ENCODE peak calls at places on chromosomes 3 and 15, in six cellular contexts. R, J, C, Z, K and N are unnamed samples.

GRCh38 chr15:42348083-42348482 is 11.2 kb upstream of the CAPN3 start:
- DNase-seq in C (no peak), Z (peak; percentile 83), K (peak; percentile 87), J (peak; percentile 62), R (no peak), N (no peak)

GRCh38 chr3:56855856-56856538 is 54.2 kb upstream of the ARHGEF3 start:
- DNase-seq in R (peak; percentile 37), Z (no peak), K (peak; percentile 46), J (peak; percentile 46), C (peak; percentile 78), N (no peak)

GRCh38 chr3:71102111-71103039 is 481.2 kb downstream of the FOXP1 start:
- DNase-seq in Z (peak; percentile 99), J (peak; percentile 83), K (peak; percentile 94), R (no peak), C (no peak), N (no peak)

GRCh38 chr15:91099616-91100560 is at the start of gene SV2B:
- DNase-seq in C (peak; percentile 83), Z (peak; percentile 42), J (peak; percentile 28), R (no peak), K (peak; percentile 48), N (peak; percentile 68)

GRCh38 chr3:62622553-62623174 is 249.3 kb upstream of the FEZF2 start:
- DNase-seq in C (peak; percentile 74), Z (peak; percentile 61), K (peak; percentile 51), R (peak; percentile 48), J (peak; percentile 65), N (no peak)

GRCh38 chr3:14007006-14007405 is 117.7 kb downstream of the CHCHD4 start:
- DNase-seq in Z (no peak), C (no peak), K (peak; percentile 40), R (no peak), J (no peak), N (no peak)

GRCh38 chr15:28936081-28936480 is 50.3 kb downstream of the APBA2 start:
- DNase-seq in J (no peak), R (no peak), Z (no peak), C (no peak), K (no peak), N (peak; percentile 37)

GRCh38 chr3:188707396-188708288 is 464.1 kb upstream of the TPRG1 start:
- DNase-seq in C (no peak), J (no peak), R (peak; percentile 45), Z (peak; percentile 25), K (peak; percentile 41), N (no peak)

GRCh38 chr3:162021206-162021605 is 524.6 kb downstream of the OTOL1 start:
- DNase-seq in K (no peak), R (no peak), C (no peak), J (peak; percentile 80), Z (peak; percentile 6), N (no peak)

DNA sequence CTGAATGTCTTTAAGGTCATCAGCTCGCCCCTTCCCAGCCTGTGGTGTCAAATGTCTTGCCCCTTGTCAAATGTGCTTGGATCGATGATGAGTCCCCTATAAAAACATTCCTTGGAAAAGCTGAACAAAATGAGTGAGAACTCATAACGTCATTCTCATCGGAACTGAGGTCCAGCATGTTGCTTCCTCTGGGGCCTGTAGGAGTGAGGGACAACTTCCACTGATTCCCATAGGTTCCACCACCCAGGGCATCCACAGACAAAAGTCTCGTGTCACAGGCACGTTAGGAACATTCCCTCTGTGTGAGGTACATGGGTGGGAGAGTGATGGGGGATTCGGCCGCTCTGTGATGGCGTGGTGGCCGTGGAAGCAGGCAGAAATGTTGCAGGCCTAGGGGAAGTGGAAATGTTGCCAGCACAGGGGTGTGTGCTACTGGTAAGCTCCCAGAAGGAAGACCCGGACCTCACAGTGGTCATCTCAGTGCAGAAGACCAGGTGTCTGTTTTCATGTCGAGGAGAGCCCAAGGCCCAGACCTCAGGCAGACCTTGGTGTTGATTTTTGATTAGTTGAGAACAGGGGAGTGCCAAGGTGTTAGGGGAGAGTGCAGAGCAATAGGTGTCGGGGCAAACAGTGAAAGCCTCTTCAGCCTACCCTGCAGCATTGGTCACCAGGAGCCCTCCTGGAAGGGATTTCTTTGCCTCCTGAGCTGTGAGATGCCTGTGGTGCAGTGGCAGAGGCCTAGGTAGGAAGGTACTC is 96.8 kb downstream of the SNRPN start:
- DNase-seq in C (no peak), J (no peak), K (no peak), Z (no peak), R (no peak), N (no peak)
- H3K9me3 ChIP-seq in C (peaks cover 27% of the 10 kb centered on the region), J (peaks cover 63% of the 10 kb centered on the region), K (peaks cover 17% of the 10 kb centered on the region), Z (peaks cover 89% of the 10 kb centered on the region), R (peaks cover 100% of the 10 kb centered on the region), N (peaks cover 77% of the 10 kb centered on the region)

GRCh38 chr15:80607288-80607980 is 87.7 kb upstream of the ABHD17C start:
- DNase-seq in Z (no peak), K (no peak), R (no peak), C (no peak), J (no peak), N (no peak)

GRCh38 chr15:80601256-80601655 is 93.9 kb upstream of the ABHD17C start:
- DNase-seq in R (no peak), Z (no peak), K (no peak), J (no peak), C (no peak), N (no peak)

GRCh38 chr15:80606571-80606970 is 88.5 kb upstream of the ABHD17C start:
- DNase-seq in K (no peak), R (no peak), J (no peak), C (no peak), Z (no peak), N (no peak)

GRCh38 chr15:80605591-80606150 is 89.4 kb upstream of the ABHD17C start:
- DNase-seq in Z (no peak), K (no peak), R (no peak), C (no peak), J (no peak), N (no peak)

DNA sequence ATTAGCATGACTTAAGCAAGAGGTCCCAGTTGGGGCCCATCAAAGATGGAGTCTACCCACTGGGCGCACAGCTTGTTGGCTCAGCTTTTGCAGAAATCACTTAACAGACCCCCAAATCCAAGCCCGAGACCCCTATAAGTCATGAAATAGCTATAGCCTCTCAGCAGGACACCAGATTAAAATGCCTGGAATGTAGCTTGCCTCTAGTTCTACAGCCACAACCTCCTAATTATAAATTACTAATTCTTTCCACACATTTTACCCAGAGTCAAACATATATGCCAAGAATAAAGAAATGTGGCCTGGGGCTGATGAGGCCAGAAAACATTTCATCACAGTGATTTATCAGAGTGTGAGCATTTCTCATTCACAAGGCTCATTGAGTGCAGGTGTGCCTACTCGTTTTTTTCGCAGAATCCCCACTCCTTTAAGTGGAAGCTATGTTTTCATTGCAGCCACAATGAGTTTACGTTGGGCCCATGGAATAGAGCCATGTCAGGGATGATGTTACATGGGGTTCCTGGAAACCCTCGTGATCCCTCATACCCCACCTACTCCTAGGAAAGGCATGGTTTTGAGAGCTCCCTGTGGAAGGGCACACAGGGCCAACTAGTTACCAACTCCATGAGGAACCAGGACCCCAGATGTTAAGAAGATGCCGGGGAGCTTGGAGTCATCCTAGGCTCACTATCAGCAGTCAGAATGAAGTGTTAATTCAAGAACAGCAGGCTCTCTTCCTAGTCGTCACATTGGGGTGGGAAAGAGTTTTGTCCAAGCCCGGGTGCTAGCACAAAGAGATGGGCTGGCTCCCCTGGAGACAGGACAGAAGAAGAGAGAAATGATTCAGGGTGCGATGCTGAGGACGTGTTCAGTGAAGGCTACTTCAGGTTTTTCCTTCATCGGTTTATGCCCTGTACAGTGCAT is 90.3 kb upstream of the ABHD17C start:
- DNase-seq in K (peak; percentile 32), J (no peak), Z (no peak), C (no peak), R (no peak), N (no peak)
- TF ChIP-seq CTCF in K (no peak), J (no peak), Z (no peak), C (no peak), R (no peak), N (no peak)

DNA sequence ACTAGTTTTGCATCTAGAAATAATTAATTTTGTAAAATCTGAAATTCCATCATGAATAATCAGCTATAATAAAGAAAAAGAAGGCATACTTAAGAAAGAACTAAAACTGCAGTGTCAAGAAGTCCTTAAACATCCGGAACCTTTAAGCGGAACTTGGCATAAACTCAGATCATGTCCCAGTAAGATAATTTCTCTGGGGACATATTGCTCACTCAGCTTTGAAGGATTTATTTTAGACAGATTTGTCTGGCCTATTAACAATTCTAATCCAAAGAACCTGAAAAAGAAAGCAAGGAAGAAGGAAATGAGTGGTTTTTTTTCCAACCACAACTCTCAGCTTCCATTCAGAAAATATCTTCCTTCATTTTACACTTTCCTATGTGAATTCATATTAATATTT is 850.3 kb downstream of the ROBO1 start:
- DNase-seq in J (no peak), C (no peak), R (no peak), Z (no peak), K (no peak), N (no peak)
- H3K9ac ChIP-seq in J (no peak overlapping the region), C (no peak overlapping the region), R (no peak overlapping the region), Z (no peak overlapping the region), K (no peak overlapping the region), N (no peak overlapping the region)

DNA sequence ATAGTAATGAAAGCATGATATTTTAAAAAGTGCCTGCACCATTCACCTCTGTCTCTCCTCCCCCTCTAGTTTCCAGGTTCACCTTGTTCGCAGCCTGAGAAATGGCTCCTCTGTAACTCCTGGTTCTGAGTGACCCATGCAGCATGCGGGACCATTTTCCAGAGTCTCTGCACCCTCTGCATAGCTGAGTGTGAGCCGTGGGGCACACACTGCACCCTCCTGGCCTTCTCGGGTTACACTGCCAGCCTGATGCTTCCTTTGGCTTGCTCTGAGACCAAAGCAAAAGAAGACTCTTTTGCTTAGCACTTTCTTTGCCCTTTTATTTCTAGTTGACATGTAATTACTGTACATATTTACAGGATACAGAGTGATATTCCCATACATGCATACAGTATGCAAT is 287.3 kb downstream of the GABRG3 start:
- DNase-seq in K (no peak), Z (no peak), J (no peak), R (no peak), C (peak; percentile 40), N (no peak)
- H3K9me3 ChIP-seq in K (no peaks in the 10 kb centered on the region), Z (peaks cover 19% of the 10 kb centered on the region), J (peaks cover 16% of the 10 kb centered on the region), R (peaks cover 5% of the 10 kb centered on the region), C (no peaks in the 10 kb centered on the region), N (no peaks in the 10 kb centered on the region)